ENCODE peak calls at places on chromosomes 5 and 9, in nine cellular contexts. One of them, this sample, is unnamed.
A peak's percentile ranks its signal among the peaks of the same experiment; 100 is the strongest.

GRCh38 chr9:272251-273213 is 57.9 kb downstream of the DOCK8 start:
- DNase-seq in adrenal gland: no peak
- DNase-seq in omental fat pad: no peak
- DNase-seq in HFF-Myc: no peak
- DNase-seq in AG10803: no peak
- DNase-seq in neural progenitor cell: no peak
- DNase-seq in epithelial cell of esophagus: peak; percentile 3
- DNase-seq in right lobe of liver: no peak
- DNase-seq in PC-3: no peak
- DNase-seq in this sample: no peak

GRCh38 chr5:178279723-178280438 is 47.3 kb upstream of the PHYKPL start:
- DNase-seq in adrenal gland: peak; percentile 91
- DNase-seq in omental fat pad: peak; percentile 69
- DNase-seq in HFF-Myc: peak; percentile 36
- DNase-seq in AG10803: peak; percentile 73
- DNase-seq in neural progenitor cell: peak; percentile 94
- DNase-seq in epithelial cell of esophagus: peak; percentile 39
- DNase-seq in right lobe of liver: peak; percentile 94
- DNase-seq in PC-3: peak; percentile 85
- DNase-seq in this sample: no peak

GRCh38 chr5:134371834-134372340 is 518 bp downstream of the UBE2B start:
- DNase-seq in adrenal gland: peak; percentile 92
- DNase-seq in omental fat pad: no peak
- DNase-seq in HFF-Myc: peak; percentile 12
- DNase-seq in AG10803: peak; percentile 32
- DNase-seq in neural progenitor cell: peak; percentile 88
- DNase-seq in epithelial cell of esophagus: peak; percentile 58
- DNase-seq in right lobe of liver: peak; percentile 66
- DNase-seq in PC-3: peak; percentile 28
- DNase-seq in this sample: no peak

GRCh38 chr9:27771803-27772545 is 198.7 kb upstream of the C9orf72 start:
- DNase-seq in adrenal gland: no peak
- DNase-seq in omental fat pad: no peak
- DNase-seq in HFF-Myc: no peak
- DNase-seq in AG10803: no peak
- DNase-seq in neural progenitor cell: peak; percentile 37
- DNase-seq in epithelial cell of esophagus: peak; percentile 92
- DNase-seq in right lobe of liver: no peak
- DNase-seq in PC-3: peak; percentile 7
- DNase-seq in this sample: no peak

GRCh38 chr9:34891386-34891785 is 66.7 kb upstream of the PHF24 start:
- DNase-seq in adrenal gland: no peak
- DNase-seq in omental fat pad: no peak
- DNase-seq in HFF-Myc: no peak
- DNase-seq in AG10803: no peak
- DNase-seq in neural progenitor cell: no peak
- DNase-seq in epithelial cell of esophagus: peak; percentile 32
- DNase-seq in right lobe of liver: no peak
- DNase-seq in PC-3: peak; percentile 12
- DNase-seq in this sample: no peak

GRCh38 chr9:121509175-121509574 is 9.5 kb upstream of the GGTA1 start:
- DNase-seq in adrenal gland: no peak
- DNase-seq in omental fat pad: no peak
- DNase-seq in HFF-Myc: no peak
- DNase-seq in AG10803: peak; percentile 45
- DNase-seq in neural progenitor cell: no peak
- DNase-seq in epithelial cell of esophagus: no peak
- DNase-seq in right lobe of liver: no peak
- DNase-seq in PC-3: no peak
- DNase-seq in this sample: no peak

GRCh38 chr5:150245111-150245789 is 44.3 kb downstream of the CAMK2A start:
- DNase-seq in adrenal gland: peak; percentile 26
- DNase-seq in omental fat pad: no peak
- DNase-seq in HFF-Myc: no peak
- DNase-seq in AG10803: peak; percentile 22
- DNase-seq in neural progenitor cell: no peak
- DNase-seq in epithelial cell of esophagus: no peak
- DNase-seq in right lobe of liver: no peak
- DNase-seq in PC-3: no peak
- DNase-seq in this sample: no peak

GRCh38 chr9:133691659-133692363 is 46.3 kb downstream of the SARDH start:
- DNase-seq in adrenal gland: no peak
- DNase-seq in omental fat pad: no peak
- DNase-seq in HFF-Myc: no peak
- DNase-seq in AG10803: no peak
- DNase-seq in neural progenitor cell: no peak
- DNase-seq in epithelial cell of esophagus: peak; percentile 6
- DNase-seq in right lobe of liver: peak; percentile 14
- DNase-seq in PC-3: peak; percentile 75
- DNase-seq in this sample: no peak

GRCh38 chr5:38426493-38426892 is 130.0 kb downstream of the LIFR start:
- DNase-seq in adrenal gland: no peak
- DNase-seq in omental fat pad: no peak
- DNase-seq in HFF-Myc: no peak
- DNase-seq in AG10803: peak; percentile 58
- DNase-seq in neural progenitor cell: no peak
- DNase-seq in epithelial cell of esophagus: peak; percentile 66
- DNase-seq in right lobe of liver: no peak
- DNase-seq in PC-3: peak; percentile 36
- DNase-seq in this sample: no peak

GRCh38 chr5:67896312-67896985 is 319.1 kb upstream of the PIK3R1 start:
- DNase-seq in adrenal gland: no peak
- DNase-seq in omental fat pad: no peak
- DNase-seq in HFF-Myc: no peak
- DNase-seq in AG10803: no peak
- DNase-seq in neural progenitor cell: no peak
- DNase-seq in epithelial cell of esophagus: peak; percentile 23
- DNase-seq in right lobe of liver: no peak
- DNase-seq in PC-3: no peak
- DNase-seq in this sample: no peak

GRCh38 chr9:137026384-137026783 is 1.7 kb downstream of the ABCA2 start:
- DNase-seq in adrenal gland: no peak
- DNase-seq in omental fat pad: no peak
- DNase-seq in HFF-Myc: no peak
- DNase-seq in AG10803: no peak
- DNase-seq in neural progenitor cell: no peak
- DNase-seq in epithelial cell of esophagus: no peak
- DNase-seq in right lobe of liver: no peak
- DNase-seq in PC-3: no peak
- DNase-seq in this sample: no peak

GRCh38 chr9:137027369-137028012 is 546 bp downstream of the ABCA2 start:
- DNase-seq in adrenal gland: peak; percentile 54
- DNase-seq in omental fat pad: no peak
- DNase-seq in HFF-Myc: no peak
- DNase-seq in AG10803: peak; percentile 12
- DNase-seq in neural progenitor cell: peak; percentile 70
- DNase-seq in epithelial cell of esophagus: no peak
- DNase-seq in right lobe of liver: no peak
- DNase-seq in PC-3: peak; percentile 23
- DNase-seq in this sample: no peak

GRCh38 chr9:137023583-137023991 is 4.5 kb downstream of the ABCA2 start:
- DNase-seq in adrenal gland: no peak
- DNase-seq in omental fat pad: no peak
- DNase-seq in HFF-Myc: no peak
- DNase-seq in AG10803: no peak
- DNase-seq in neural progenitor cell: no peak
- DNase-seq in epithelial cell of esophagus: no peak
- DNase-seq in right lobe of liver: no peak
- DNase-seq in PC-3: no peak
- DNase-seq in this sample: no peak

GRCh38 chr9:137026828-137027227 is 1.2 kb downstream of the ABCA2 start:
- DNase-seq in adrenal gland: no peak
- DNase-seq in omental fat pad: no peak
- DNase-seq in HFF-Myc: no peak
- DNase-seq in AG10803: no peak
- DNase-seq in neural progenitor cell: no peak
- DNase-seq in epithelial cell of esophagus: no peak
- DNase-seq in right lobe of liver: peak; percentile 74
- DNase-seq in PC-3: no peak
- DNase-seq in this sample: no peak

GRCh38 chr9:137025120-137025966 is 2.7 kb downstream of the ABCA2 start:
- DNase-seq in adrenal gland: peak; percentile 38
- DNase-seq in omental fat pad: no peak
- DNase-seq in HFF-Myc: no peak
- DNase-seq in AG10803: no peak
- DNase-seq in neural progenitor cell: peak; percentile 43
- DNase-seq in epithelial cell of esophagus: peak; percentile 68
- DNase-seq in right lobe of liver: peak; percentile 90
- DNase-seq in PC-3: no peak
- DNase-seq in this sample: no peak
- TF ChIP-seq CTCF in adrenal gland: no peak
- TF ChIP-seq CTCF in omental fat pad: no peak
- TF ChIP-seq CTCF in HFF-Myc: no peak
- TF ChIP-seq CTCF in AG10803: no peak
- TF ChIP-seq CTCF in neural progenitor cell: no peak
- TF ChIP-seq CTCF in epithelial cell of esophagus: no peak
- TF ChIP-seq CTCF in right lobe of liver: peak; percentile 27
- TF ChIP-seq CTCF in PC-3: no peak
- TF ChIP-seq CTCF in this sample: no peak

GRCh38 chr5:118554241-118554640 is 434.1 kb downstream of the DTWD2 start:
- DNase-seq in adrenal gland: no peak
- DNase-seq in omental fat pad: no peak
- DNase-seq in HFF-Myc: no peak
- DNase-seq in AG10803: no peak
- DNase-seq in neural progenitor cell: no peak
- DNase-seq in epithelial cell of esophagus: no peak
- DNase-seq in right lobe of liver: no peak
- DNase-seq in PC-3: no peak
- DNase-seq in this sample: no peak

GRCh38 chr5:118548761-118549160 is 439.6 kb downstream of the DTWD2 start:
- DNase-seq in adrenal gland: no peak
- DNase-seq in omental fat pad: no peak
- DNase-seq in HFF-Myc: no peak
- DNase-seq in AG10803: peak; percentile 93
- DNase-seq in neural progenitor cell: no peak
- DNase-seq in epithelial cell of esophagus: peak; percentile 87
- DNase-seq in right lobe of liver: no peak
- DNase-seq in PC-3: peak; percentile 1
- DNase-seq in this sample: peak; percentile 12

GRCh38 chr5:118553662-118554061 is 434.7 kb downstream of the DTWD2 start:
- DNase-seq in adrenal gland: no peak
- DNase-seq in omental fat pad: no peak
- DNase-seq in HFF-Myc: peak; percentile 92
- DNase-seq in AG10803: peak; percentile 100
- DNase-seq in neural progenitor cell: no peak
- DNase-seq in epithelial cell of esophagus: no peak
- DNase-seq in right lobe of liver: no peak
- DNase-seq in PC-3: peak; percentile 2
- DNase-seq in this sample: peak; percentile 3

GRCh38 chr5:118552731-118553360 is 435.5 kb downstream of the DTWD2 start:
- DNase-seq in adrenal gland: no peak
- DNase-seq in omental fat pad: no peak
- DNase-seq in HFF-Myc: no peak
- DNase-seq in AG10803: no peak
- DNase-seq in neural progenitor cell: no peak
- DNase-seq in epithelial cell of esophagus: no peak
- DNase-seq in right lobe of liver: no peak
- DNase-seq in PC-3: no peak
- DNase-seq in this sample: no peak

DNA sequence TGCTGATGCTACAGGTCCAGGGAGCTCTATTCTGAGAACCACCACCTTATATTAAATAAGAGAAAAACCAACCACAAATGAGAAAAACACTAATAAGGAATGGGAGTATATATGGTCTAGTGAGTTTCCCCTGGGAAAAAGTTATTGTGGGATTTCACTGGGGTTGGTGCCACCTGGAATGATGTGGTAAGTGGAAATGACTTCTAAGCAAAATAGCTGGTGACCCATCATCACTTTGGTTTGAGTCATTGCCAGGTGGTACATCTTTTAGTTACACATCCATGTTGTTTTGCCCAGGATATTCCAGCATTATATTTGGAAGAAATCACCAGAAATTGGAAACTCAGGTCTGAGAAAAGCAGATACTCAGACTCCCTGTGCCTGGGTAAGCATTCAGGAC is 437.3 kb downstream of the DTWD2 start:
- DNase-seq in adrenal gland: no peak
- DNase-seq in omental fat pad: no peak
- DNase-seq in HFF-Myc: no peak
- DNase-seq in AG10803: peak; percentile 63
- DNase-seq in neural progenitor cell: no peak
- DNase-seq in epithelial cell of esophagus: peak; percentile 30
- DNase-seq in right lobe of liver: no peak
- DNase-seq in PC-3: no peak
- DNase-seq in this sample: no peak
- TF ChIP-seq CTCF in adrenal gland: no peak
- TF ChIP-seq CTCF in omental fat pad: no peak
- TF ChIP-seq CTCF in HFF-Myc: no peak
- TF ChIP-seq CTCF in AG10803: no peak
- TF ChIP-seq CTCF in neural progenitor cell: no peak
- TF ChIP-seq CTCF in epithelial cell of esophagus: no peak
- TF ChIP-seq CTCF in right lobe of liver: no peak
- TF ChIP-seq CTCF in PC-3: no peak
- TF ChIP-seq CTCF in this sample: no peak

GRCh38 chr5:88583471-88583870 is 299.5 kb downstream of the MEF2C start:
- DNase-seq in adrenal gland: no peak
- DNase-seq in omental fat pad: no peak
- DNase-seq in HFF-Myc: no peak
- DNase-seq in AG10803: no peak
- DNase-seq in neural progenitor cell: no peak
- DNase-seq in epithelial cell of esophagus: no peak
- DNase-seq in right lobe of liver: no peak
- DNase-seq in PC-3: no peak
- DNase-seq in this sample: no peak

GRCh38 chr5:88594441-88594840 is 288.5 kb downstream of the MEF2C start:
- DNase-seq in adrenal gland: no peak
- DNase-seq in omental fat pad: no peak
- DNase-seq in HFF-Myc: no peak
- DNase-seq in AG10803: no peak
- DNase-seq in neural progenitor cell: no peak
- DNase-seq in epithelial cell of esophagus: no peak
- DNase-seq in right lobe of liver: no peak
- DNase-seq in PC-3: no peak
- DNase-seq in this sample: no peak

GRCh38 chr5:88588609-88589008 is 294.4 kb downstream of the MEF2C start:
- DNase-seq in adrenal gland: no peak
- DNase-seq in omental fat pad: no peak
- DNase-seq in HFF-Myc: no peak
- DNase-seq in AG10803: no peak
- DNase-seq in neural progenitor cell: no peak
- DNase-seq in epithelial cell of esophagus: no peak
- DNase-seq in right lobe of liver: no peak
- DNase-seq in PC-3: no peak
- DNase-seq in this sample: no peak
- TF ChIP-seq CTCF in adrenal gland: no peak
- TF ChIP-seq CTCF in omental fat pad: no peak
- TF ChIP-seq CTCF in HFF-Myc: no peak
- TF ChIP-seq CTCF in AG10803: no peak
- TF ChIP-seq CTCF in neural progenitor cell: no peak
- TF ChIP-seq CTCF in epithelial cell of esophagus: no peak
- TF ChIP-seq CTCF in right lobe of liver: no peak
- TF ChIP-seq CTCF in PC-3: no peak
- TF ChIP-seq CTCF in this sample: no peak

GRCh38 chr5:90606539-90606938 is 47.9 kb downstream of the ADGRV1 start:
- DNase-seq in adrenal gland: no peak
- DNase-seq in omental fat pad: no peak
- DNase-seq in HFF-Myc: no peak
- DNase-seq in AG10803: no peak
- DNase-seq in neural progenitor cell: peak; percentile 16
- DNase-seq in epithelial cell of esophagus: peak; percentile 16
- DNase-seq in right lobe of liver: no peak
- DNase-seq in PC-3: peak; percentile 53
- DNase-seq in this sample: no peak
- TF ChIP-seq CTCF in adrenal gland: no peak
- TF ChIP-seq CTCF in omental fat pad: no peak
- TF ChIP-seq CTCF in HFF-Myc: peak; percentile 27
- TF ChIP-seq CTCF in AG10803: peak; percentile 14
- TF ChIP-seq CTCF in neural progenitor cell: peak; percentile 53
- TF ChIP-seq CTCF in epithelial cell of esophagus: peak; percentile 37
- TF ChIP-seq CTCF in right lobe of liver: peak; percentile 6
- TF ChIP-seq CTCF in PC-3: peak; percentile 86
- TF ChIP-seq CTCF in this sample: peak; percentile 68

GRCh38 chr9:115595951-115596742 is 478.2 kb upstream of the TNC start:
- DNase-seq in adrenal gland: no peak
- DNase-seq in omental fat pad: no peak
- DNase-seq in HFF-Myc: no peak
- DNase-seq in AG10803: peak; percentile 98
- DNase-seq in neural progenitor cell: peak; percentile 16
- DNase-seq in epithelial cell of esophagus: no peak
- DNase-seq in right lobe of liver: no peak
- DNase-seq in PC-3: no peak
- DNase-seq in this sample: no peak
- TF ChIP-seq CTCF in adrenal gland: no peak
- TF ChIP-seq CTCF in omental fat pad: no peak
- TF ChIP-seq CTCF in HFF-Myc: no peak
- TF ChIP-seq CTCF in AG10803: peak; percentile 2
- TF ChIP-seq CTCF in neural progenitor cell: no peak
- TF ChIP-seq CTCF in epithelial cell of esophagus: no peak
- TF ChIP-seq CTCF in right lobe of liver: no peak
- TF ChIP-seq CTCF in PC-3: no peak
- TF ChIP-seq CTCF in this sample: no peak